ENCODE peak calls at places on chromosomes 5 and 9, in four cellular contexts. Z, L, Q and J are unnamed samples. For H3K4me1 and H3K27me3, the result is how much of the 10 kb centered on the place peaks cover.

GRCh38 chr5:98638701-98639100 is 134.8 kb upstream of the RGMB start:
- DNase-seq in Z (no peak), Q (no peak), L (peak), J (no peak)

GRCh38 chr5:175464414-175465233 is 13.7 kb upstream of the SFXN1 start:
- DNase-seq in L (peak), Z (no peak), Q (no peak), J (no peak)

GRCh38 chr5:133703935-133704334 is 91.6 kb upstream of the FSTL4 start:
- DNase-seq in Q (no peak), Z (no peak), L (no peak), J (no peak)

GRCh38 chr9:84379740-84380139 is 39.2 kb upstream of the SLC28A3 start:
- DNase-seq in Q (no peak), L (no peak), Z (no peak), J (no peak)

GRCh38 chr9:92661761-92662160 is 8.2 kb downstream of the IPPK start:
- DNase-seq in L (no peak), Z (no peak), Q (no peak), J (no peak)

GRCh38 chr9:134360897-134361296 is 34.6 kb downstream of the RXRA start:
- DNase-seq in L (no peak), Q (no peak), Z (no peak), J (no peak)

GRCh38 chr9:96187108-96187695 is 114.8 kb downstream of the HSD17B3 start:
- DNase-seq in Z (no peak), L (no peak), Q (no peak), J (no peak)

GRCh38 chr5:148014276-148014675 is 49.5 kb upstream of the SPINK5 start:
- DNase-seq in L (no peak), Q (no peak), Z (no peak), J (peak)

GRCh38 chr5:133116601-133117000 is 64.8 kb downstream of the HSPA4 start:
- DNase-seq in Q (no peak), Z (no peak), L (no peak), J (no peak)

GRCh38 chr9:13535141-13535540 is 255.6 kb upstream of the MPDZ start:
- DNase-seq in Q (no peak), L (no peak), Z (no peak), J (no peak)

GRCh38 chr5:23484094-23484493 is 23.3 kb upstream of the PRDM9 start:
- DNase-seq in Q (no peak), L (no peak), Z (no peak), J (no peak)

GRCh38 chr9:134167530-134167931 is 3.2 kb upstream of the RNU6ATAC start:
- DNase-seq in L (peak), Q (no peak), Z (no peak), J (no peak)

GRCh38 chr9:137843355-137843754 is 34.2 kb upstream of the CACNA1B start:
- DNase-seq in Z (no peak), L (no peak), Q (no peak), J (no peak)

GRCh38 chr9:131475956-131476776 is 26.6 kb upstream of the POMT1 start:
- DNase-seq in L (no peak), Z (no peak), Q (no peak), J (no peak)

GRCh38 chr5:78508231-78508765 is 140.3 kb downstream of the LHFPL2 start:
- DNase-seq in Q (no peak), Z (no peak), L (peak), J (no peak)

GRCh38 chr5:43560128-43560527 is 3.3 kb upstream of the PAIP1 start:
- DNase-seq in Q (no peak), Z (no peak), L (peak), J (peak)

GRCh38 chr5:147752033-147752432 is 30.5 kb downstream of the JAKMIP2 start:
- DNase-seq in Q (no peak), L (no peak), Z (no peak), J (no peak)

GRCh38 chr9:93577045-93577939 is 908 bp downstream of the PHF2 start:
- DNase-seq in L (no peak), Z (peak), Q (no peak), J (peak)

GRCh38 chr5:131068893-131069643 is 96.0 kb downstream of the HINT1 start:
- DNase-seq in Z (no peak), Q (no peak), L (no peak), J (no peak)

GRCh38 chr5:43616535-43616934 is 13.6 kb downstream of the NNT start:
- DNase-seq in Z (no peak), Q (no peak), L (peak), J (peak)

GRCh38 chr5:72647806-72648205 is 140.6 kb upstream of the ZNF366 start:
- DNase-seq in L (no peak), Q (no peak), Z (no peak), J (no peak)

GRCh38 chr5:54520438-54520846 is 2.9 kb downstream of the SNX18 start:
- DNase-seq in L (peak), Q (no peak), Z (no peak), J (peak)

DNA sequence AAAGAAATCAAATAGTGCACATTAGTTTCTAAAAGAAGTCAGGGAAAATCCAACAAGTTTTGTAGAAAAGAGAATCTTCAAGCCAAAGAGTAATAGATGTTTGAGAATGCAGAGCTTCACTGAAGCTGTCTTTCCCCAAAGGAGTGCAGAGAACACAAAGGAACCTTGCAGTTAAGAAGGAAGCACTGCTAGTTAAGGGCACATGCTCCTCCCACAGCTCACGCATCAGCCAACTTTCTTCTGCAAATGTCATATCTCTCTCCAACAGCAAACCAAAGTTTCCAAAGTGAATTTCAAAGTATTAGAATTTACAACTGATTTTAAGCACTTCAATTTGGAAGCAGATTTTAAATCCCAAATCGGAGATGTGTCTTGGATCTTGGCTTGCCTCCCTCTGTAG is 116.3 kb upstream of the FST start:
- DNase-seq in Z (no peak), Q (no peak), L (peak), J (peak)
- H3K4me1 ChIP-seq in Z (under half), Q (under half), L (under half), J (half or more)

GRCh38 chr5:35777358-35778087 is 79.2 kb upstream of the IL7R start:
- DNase-seq in Q (peak), L (peak), Z (peak), J (no peak)
- H3K27me3 ChIP-seq in Q (under half), L (under half), Z (under half), J (under half)

GRCh38 chr9:37201581-37201980 is 81.2 kb downstream of the ZCCHC7 start:
- DNase-seq in Z (no peak), L (no peak), Q (no peak), J (no peak)

GRCh38 chr9:37198831-37199230 is 78.5 kb downstream of the ZCCHC7 start:
- DNase-seq in Z (no peak), Q (no peak), L (no peak), J (no peak)

GRCh38 chr9:37198034-37198718 is 77.8 kb downstream of the ZCCHC7 start:
- DNase-seq in Q (no peak), L (no peak), Z (no peak), J (no peak)

GRCh38 chr9:37200572-37201005 is 80.2 kb downstream of the ZCCHC7 start:
- DNase-seq in L (peak), Z (no peak), Q (no peak), J (peak)

GRCh38 chr9:37197158-37198033 is 77.0 kb downstream of the ZCCHC7 start:
- DNase-seq in L (peak), Z (no peak), Q (no peak), J (peak)
- H3K4me1 ChIP-seq in L (under half), Z (under half), Q (under half), J (under half)

DNA sequence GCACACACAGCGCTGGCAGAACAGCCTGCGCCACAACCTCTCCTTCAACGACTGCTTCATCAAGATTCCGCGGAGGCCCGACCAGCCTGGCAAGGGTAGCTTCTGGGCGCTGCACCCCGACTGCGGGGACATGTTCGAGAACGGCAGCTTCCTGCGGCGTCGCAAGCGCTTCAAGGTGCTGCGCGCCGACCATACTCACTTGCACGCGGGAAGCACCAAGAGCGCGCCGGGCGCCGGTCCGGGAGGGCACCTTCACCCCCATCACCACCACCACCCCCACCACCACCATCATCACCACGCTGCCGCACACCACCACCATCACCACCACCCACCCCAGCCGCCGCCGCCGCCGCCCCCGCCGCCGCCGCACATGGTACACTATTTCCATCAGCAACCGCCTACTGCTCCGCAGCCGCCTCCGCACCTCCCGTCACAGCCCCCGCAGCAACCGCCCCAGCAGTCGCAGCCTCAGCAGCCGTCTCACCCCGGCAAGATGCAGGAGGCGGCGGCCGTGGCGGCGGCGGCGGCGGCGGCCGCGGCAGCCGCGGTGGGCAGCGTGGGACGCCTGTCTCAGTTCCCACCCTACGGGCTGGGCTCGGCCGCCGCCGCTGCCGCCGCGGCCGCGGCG is 469 bp downstream of the FOXB2 start:
- DNase-seq in Q (no peak), Z (no peak), L (no peak), J (no peak)
- H3K27me3 ChIP-seq in Q (under half), Z (half or more), L (half or more), J (half or more)

GRCh38 chr5:82332889-82333619 is 54.9 kb upstream of the RPS23 start:
- DNase-seq in Z (no peak), Q (no peak), L (peak), J (no peak)
- H3K4me1 ChIP-seq in Z (under half), Q (under half), L (under half), J (under half)

DNA sequence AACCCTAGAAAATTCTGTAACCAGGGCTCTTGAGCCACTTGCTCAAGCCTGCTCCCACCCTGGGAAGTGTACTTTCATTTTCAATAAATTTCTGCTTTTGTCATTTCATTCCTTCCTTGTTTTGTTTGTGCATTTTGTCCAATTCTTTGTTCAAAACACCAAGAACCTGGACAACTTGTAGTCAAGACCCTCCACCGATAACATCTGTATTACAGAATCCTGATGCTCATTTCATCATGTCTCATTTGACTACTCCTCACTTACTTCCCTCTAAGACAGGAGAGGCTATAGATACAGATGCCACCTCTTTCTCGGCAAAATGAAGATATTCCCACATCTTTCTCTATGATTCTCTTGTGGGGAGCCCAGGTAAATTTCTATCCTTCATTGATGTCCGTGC is 183.5 kb downstream of the TMEM232 start:
- DNase-seq in Q (no peak), L (no peak), Z (no peak), J (no peak)
- H3K27me3 ChIP-seq in Q (under half), L (under half), Z (under half), J (under half)

DNA sequence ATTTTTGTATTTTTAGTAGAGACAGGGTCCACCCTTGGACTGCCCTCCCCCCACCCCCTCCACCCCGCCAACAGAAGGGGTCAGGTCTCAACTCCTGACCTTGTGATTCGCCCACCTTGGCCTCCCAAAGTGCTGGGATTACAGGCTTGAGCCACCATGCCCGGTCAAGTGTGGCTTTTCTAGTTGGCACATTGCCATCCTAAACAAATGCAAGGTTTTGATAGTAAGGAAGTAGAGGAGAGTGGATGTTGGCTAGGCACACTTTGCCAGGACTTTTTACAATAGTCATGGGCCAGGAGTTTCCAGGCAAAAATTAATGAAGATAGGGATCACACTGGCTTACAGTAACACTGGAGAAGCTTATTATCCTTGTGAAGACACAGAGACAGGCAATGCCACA is 62.4 kb downstream of the GALNT12 start:
- DNase-seq in Z (no peak), Q (no peak), L (no peak), J (no peak)
- H3K4me1 ChIP-seq in Z (under half), Q (under half), L (under half), J (under half)

DNA sequence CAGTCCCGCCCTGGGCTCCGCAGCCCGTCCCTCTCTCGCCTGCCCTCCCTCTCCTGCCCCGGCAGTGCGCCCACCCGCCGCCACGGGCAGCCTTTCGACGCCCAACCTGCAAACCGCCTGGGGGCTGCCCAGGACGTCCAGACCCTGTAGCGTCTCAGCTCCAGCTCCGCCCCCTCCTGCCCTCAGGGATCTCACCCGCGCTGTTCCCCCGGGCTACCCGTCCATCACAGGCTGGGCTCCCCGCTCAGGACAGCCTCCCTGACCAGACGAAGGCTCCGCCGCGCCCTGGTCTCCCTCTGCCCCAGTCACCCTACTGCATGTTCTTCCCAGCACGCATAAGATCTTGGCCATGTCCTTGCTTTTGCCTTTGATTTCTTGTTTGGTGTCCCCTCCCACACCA is 1.4 kb downstream of the RASGEF1C start:
- DNase-seq in L (no peak), Z (no peak), Q (no peak), J (no peak)
- H3K27me3 ChIP-seq in L (under half), Z (under half), Q (under half), J (under half)

DNA sequence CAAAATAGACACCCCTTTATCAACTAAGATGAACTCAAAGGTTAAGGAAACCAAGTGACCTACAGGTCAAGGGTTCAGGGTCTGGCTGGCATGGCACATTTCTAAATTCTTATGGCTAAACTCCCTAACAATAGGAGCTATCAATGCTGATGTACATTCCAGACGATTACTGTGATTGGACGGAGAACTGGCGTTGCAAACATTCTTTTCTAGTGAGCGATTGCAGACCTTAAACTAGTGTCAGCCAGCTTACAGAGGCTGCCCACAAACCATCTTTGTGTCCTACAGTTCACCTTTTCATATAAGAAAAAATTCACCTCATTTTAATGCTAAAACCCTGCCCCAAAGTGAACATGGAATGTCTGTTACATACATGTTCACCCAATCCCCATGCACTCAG is 382.9 kb downstream of the MAT2B start:
- DNase-seq in Q (no peak), Z (no peak), L (peak), J (no peak)
- H3K4me1 ChIP-seq in Q (under half), Z (under half), L (under half), J (under half)

GRCh38 chr9:124501771-124502320 is 5.4 kb downstream of the NR5A1 start:
- DNase-seq in Z (no peak), L (no peak), Q (no peak), J (no peak)

GRCh38 chr9:124500796-124501611 is 6.2 kb downstream of the NR5A1 start:
- DNase-seq in Q (no peak), L (no peak), Z (no peak), J (no peak)

GRCh38 chr9:124503713-124504529 is 3.3 kb downstream of the NR5A1 start:
- DNase-seq in L (no peak), Z (no peak), Q (no peak), J (peak)

GRCh38 chr9:124504530-124505005 is 2.6 kb downstream of the NR5A1 start:
- DNase-seq in Z (no peak), Q (no peak), L (no peak), J (no peak)

GRCh38 chr9:124502711-124503702 is 4.2 kb downstream of the NR5A1 start:
- DNase-seq in L (no peak), Z (no peak), Q (no peak), J (no peak)
- H3K27me3 ChIP-seq in L (half or more), Z (under half), Q (under half), J (half or more)